ENCODE peak calls at places on chromosomes 4 and X, in eight cellular contexts. B is upper lobe of right lung; O is stimulated activated CD4-positive, alpha-beta T cell treated with anti-CD3 and anti-CD28 coated beads, Interleukin-2, amount 100 ng/mL, for 48 hours; J is mesenchymal stem cell; G is WTC11; S is sciatic nerve; A is tibial artery; I is activated CD4-positive, CD25-positive, alpha-beta regulatory T cell. D is an unnamed sample.

GRCh38 chrX:101337776-101338271 is 10.7 kb downstream of the TIMM8A start:
- DNase-seq in B (no peak), O (no peak), J (no peak), G (no peak), S (no peak), A (no peak), I (no peak), D (no peak)

GRCh38 chrX:55813150-55813549 is 95.6 kb downstream of the RRAGB start:
- DNase-seq in B (no peak), O (no peak), J (no peak), G (no peak), S (no peak), A (no peak), I (no peak), D (no peak)

GRCh38 chr4:52263612-52264011 is 212.5 kb downstream of the SPATA18 start:
- DNase-seq in B (no peak), O (no peak), J (no peak), G (no peak), S (no peak), A (peak; percentile 24), I (no peak), D (no peak)

GRCh38 chr4:87560802-87561201 is 31.6 kb upstream of the SPARCL1 start:
- DNase-seq in B (no peak), O (no peak), J (no peak), G (no peak), S (no peak), A (no peak), I (no peak), D (no peak)

GRCh38 chr4:21869978-21870745 is 78.4 kb downstream of the KCNIP4 start:
- DNase-seq in B (no peak), O (no peak), J (no peak), G (no peak), S (no peak), A (no peak), I (no peak), D (no peak)

GRCh38 chr4:150297861-150298474 is 219.7 kb downstream of the DCLK2 start:
- DNase-seq in B (no peak), O (peak; percentile 15), J (peak; percentile 61), G (peak; percentile 40), S (no peak), A (peak; percentile 28), I (no peak), D (no peak)

GRCh38 chrX:37922926-37923325 is 75.6 kb upstream of the DYNLT3 start:
- DNase-seq in B (no peak), O (no peak), J (no peak), G (no peak), S (no peak), A (no peak), I (no peak), D (no peak)

GRCh38 chrX:41561045-41561444 is 113.9 kb downstream of the NYX start:
- DNase-seq in B (no peak), O (no peak), J (peak; percentile 91), G (no peak), S (no peak), A (peak; percentile 21), I (no peak), D (no peak)

GRCh38 chr4:2662598-2662997 is 93.5 kb downstream of the TNIP2 start:
- DNase-seq in B (no peak), O (no peak), J (peak; percentile 91), G (no peak), S (no peak), A (no peak), I (no peak), D (no peak)

GRCh38 chr4:6225469-6225868 is 25.1 kb upstream of the JAKMIP1 start:
- DNase-seq in B (peak; percentile 46), O (no peak), J (peak; percentile 5), G (peak; percentile 73), S (no peak), A (peak; percentile 13), I (no peak), D (no peak)

GRCh38 chr4:106273831-106274230 is 42.2 kb downstream of the TBCK start:
- DNase-seq in B (no peak), O (no peak), J (peak; percentile 10), G (no peak), S (no peak), A (no peak), I (no peak), D (no peak)

GRCh38 chrX:23616361-23616760 is 50.9 kb upstream of the PRDX4 start:
- DNase-seq in B (no peak), O (no peak), J (peak; percentile 11), G (no peak), S (no peak), A (no peak), I (no peak), D (no peak)

GRCh38 chr4:52051213-52051614 is at the start of gene SPATA18:
- DNase-seq in B (peak; percentile 76), O (no peak), J (peak; percentile 37), G (peak; percentile 19), S (peak; percentile 54), A (no peak), I (no peak), D (peak; percentile 38)

GRCh38 chrX:41449615-41450014 is 2.5 kb downstream of the NYX start:
- DNase-seq in B (no peak), O (no peak), J (peak; percentile 58), G (no peak), S (no peak), A (no peak), I (no peak), D (no peak)

GRCh38 chr4:85081196-85081595 is 114.7 kb upstream of the WDFY3 start:
- DNase-seq in B (no peak), O (no peak), J (no peak), G (no peak), S (no peak), A (no peak), I (no peak), D (no peak)

GRCh38 chr4:134201216-134202098 is at the start of gene PABPC4L:
- DNase-seq in B (peak; percentile 68), O (no peak), J (peak; percentile 56), G (peak; percentile 59), S (peak; percentile 55), A (peak; percentile 24), I (no peak), D (peak; percentile 36)

GRCh38 chr4:75345436-75345835 is 168.8 kb downstream of the RCHY1 start:
- DNase-seq in B (no peak), O (no peak), J (peak; percentile 33), G (no peak), S (no peak), A (no peak), I (no peak), D (no peak)

GRCh38 chr4:22500831-22501714 is 14.8 kb downstream of the ADGRA3 start:
- DNase-seq in B (no peak), O (peak; percentile 13), J (no peak), G (no peak), S (no peak), A (no peak), I (no peak), D (no peak)

GRCh38 chrX:63330681-63331080 is 20.5 kb downstream of the SPIN4 start:
- DNase-seq in B (peak; percentile 69), O (no peak), J (no peak), G (no peak), S (no peak), A (no peak), I (no peak), D (no peak)

GRCh38 chrX:12771445-12772069 is 19.7 kb upstream of the PRPS2 start:
- DNase-seq in B (peak; percentile 76), O (peak; percentile 71), J (peak; percentile 39), G (peak; percentile 66), S (peak; percentile 59), A (peak; percentile 22), I (peak; percentile 27), D (peak; percentile 3)

GRCh38 chrX:153779891-153780677 is 757 bp upstream of the SRPK3 start:
- DNase-seq in B (no peak), O (no peak), J (no peak), G (no peak), S (no peak), A (no peak), I (no peak), D (no peak)

GRCh38 chr4:103091601-103092223 is 7.9 kb downstream of the BDH2 start:
- DNase-seq in B (no peak), O (peak; percentile 17), J (peak; percentile 74), G (no peak), S (no peak), A (no peak), I (peak; percentile 1), D (no peak)

GRCh38 chr4:32025840-32026459 is 1305.8 kb downstream of the PCDH7 start:
- DNase-seq in B (no peak), O (no peak), J (peak; percentile 33), G (no peak), S (no peak), A (no peak), I (no peak), D (no peak)

GRCh38 chr4:10866691-10867090 is 182.1 kb upstream of the CLNK start:
- DNase-seq in B (no peak), O (no peak), J (no peak), G (no peak), S (no peak), A (no peak), I (no peak), D (no peak)

GRCh38 chrX:110086916-110087484 is 84.1 kb downstream of the TMEM164 start:
- DNase-seq in B (no peak), O (no peak), J (peak; percentile 97), G (no peak), S (no peak), A (no peak), I (no peak), D (no peak)

GRCh38 chr4:69518102-69518501 is 22.4 kb upstream of the UGT2B4 start:
- DNase-seq in B (no peak), O (no peak), J (no peak), G (no peak), S (no peak), A (no peak), I (no peak), D (no peak)

GRCh38 chr4:3613980-3614730 is 81.9 kb upstream of the LRPAP1 start:
- DNase-seq in B (peak; percentile 60), O (no peak), J (no peak), G (no peak), S (no peak), A (no peak), I (no peak), D (peak; percentile 41)

GRCh38 chr4:118834960-118835895 is 698 bp downstream of the SEC24D start:
- DNase-seq in B (peak; percentile 74), O (peak; percentile 40), J (peak; percentile 97), G (peak; percentile 30), S (peak; percentile 76), A (peak; percentile 77), I (peak; percentile 2), D (peak; percentile 76)

GRCh38 chr4:165433529-165433928 is 54.7 kb downstream of the CPE start:
- DNase-seq in B (no peak), O (no peak), J (no peak), G (no peak), S (no peak), A (no peak), I (no peak), D (no peak)

GRCh38 chrX:25105251-25105650 is 89.5 kb upstream of the ARX start:
- DNase-seq in B (no peak), O (no peak), J (no peak), G (no peak), S (no peak), A (no peak), I (no peak), D (no peak)

GRCh38 chrX:130772313-130773140 is 130.5 kb downstream of the ENOX2 start:
- DNase-seq in B (no peak), O (no peak), J (peak; percentile 70), G (no peak), S (no peak), A (no peak), I (no peak), D (no peak)

GRCh38 chrX:51747671-51748070 is 4.4 kb downstream of the GSPT2 start:
- DNase-seq in B (no peak), O (no peak), J (no peak), G (no peak), S (no peak), A (no peak), I (no peak), D (no peak)